ENCODE peak calls at places on chromosome 9, in ten cellular contexts. C is mucosa of gallbladder; X is AML-193; M is CD4-positive, alpha-beta memory T cell; G is NCI-H1092; Y is MV-4-11; V is LoVo; U is right atrium auricular region; E is T-helper 9 cell; D is ELF-1. A is an unnamed sample.

GRCh38 chr9:113853333-113853732 is 22.8 kb upstream of the ZNF618 start:
- DNase-seq in C (no peak), X (peak), M (no peak), G (no peak), Y (peak), V (no peak), U (no peak), E (no peak), D (no peak), A (peak)

GRCh38 chr9:95505676-95506437 is 10.9 kb downstream of the PTCH1 start:
- DNase-seq in C (no peak), X (peak), M (peak), G (peak), Y (no peak), V (peak), U (no peak), E (peak), D (peak), A (peak)

GRCh38 chr9:93303806-93304573 is 120.1 kb downstream of the WNK2 start:
- DNase-seq in C (no peak), X (no peak), M (no peak), G (no peak), Y (no peak), V (no peak), U (no peak), E (no peak), D (no peak), A (no peak)

GRCh38 chr9:134230942-134231325 is 66.6 kb upstream of the RNU6ATAC start:
- DNase-seq in C (no peak), X (no peak), M (no peak), G (no peak), Y (no peak), V (no peak), U (no peak), E (no peak), D (no peak), A (no peak)

GRCh38 chr9:7318920-7319319 is 480.7 kb downstream of the DMAC1 start:
- DNase-seq in C (no peak), X (no peak), M (no peak), G (no peak), Y (peak), V (no peak), U (no peak), E (no peak), D (no peak), A (no peak)

GRCh38 chr9:8365466-8366160 is 566.0 kb upstream of the DMAC1 start:
- DNase-seq in C (no peak), X (no peak), M (no peak), G (no peak), Y (no peak), V (no peak), U (no peak), E (no peak), D (no peak), A (no peak)

GRCh38 chr9:137666950-137667670 is 48.3 kb downstream of the EHMT1 start:
- DNase-seq in C (peak), X (no peak), M (no peak), G (peak), Y (no peak), V (no peak), U (no peak), E (no peak), D (peak), A (no peak)

GRCh38 chr9:133129001-133129799 is 8.2 kb upstream of the RALGDS start:
- DNase-seq in C (no peak), X (no peak), M (no peak), G (peak), Y (no peak), V (no peak), U (no peak), E (no peak), D (no peak), A (no peak)

GRCh38 chr9:95494416-95495371 is 22.1 kb downstream of the PTCH1 start:
- DNase-seq in C (peak), X (peak), M (peak), G (peak), Y (peak), V (no peak), U (no peak), E (peak), D (peak), A (peak)

GRCh38 chr9:135419106-135419505 is 60.5 kb upstream of the PPP1R26 start:
- DNase-seq in C (no peak), X (no peak), M (no peak), G (no peak), Y (no peak), V (no peak), U (no peak), E (no peak), D (no peak), A (no peak)

GRCh38 chr9:112822618-112823017 is 68.1 kb downstream of the SLC46A2 start:
- DNase-seq in C (no peak), X (no peak), M (no peak), G (no peak), Y (no peak), V (no peak), U (no peak), E (no peak), D (no peak), A (no peak)

GRCh38 chr9:84331119-84331791 is 9.3 kb downstream of the SLC28A3 start:
- DNase-seq in C (no peak), X (no peak), M (no peak), G (no peak), Y (peak), V (no peak), U (no peak), E (no peak), D (peak), A (peak)

GRCh38 chr9:68470634-68471033 is 70.0 kb downstream of the TMEM252 start:
- DNase-seq in C (no peak), X (no peak), M (no peak), G (no peak), Y (no peak), V (no peak), U (no peak), E (no peak), D (no peak), A (no peak)

GRCh38 chr9:34546834-34547827 is 24.3 kb upstream of the ENHO start:
- DNase-seq in C (peak), X (peak), M (peak), G (peak), Y (peak), V (peak), U (no peak), E (peak), D (peak), A (peak)

GRCh38 chr9:136261686-136262430 is 16.2 kb upstream of the QSOX2 start:
- DNase-seq in C (no peak), X (no peak), M (no peak), G (no peak), Y (no peak), V (no peak), U (no peak), E (no peak), D (no peak), A (no peak)

GRCh38 chr9:127661342-127661741 is 45.4 kb upstream of the CFAP157 start:
- DNase-seq in C (no peak), X (no peak), M (no peak), G (peak), Y (no peak), V (no peak), U (no peak), E (no peak), D (no peak), A (peak)

GRCh38 chr9:86557063-86557766 is 203.0 kb upstream of the TUT7 start:
- DNase-seq in C (no peak), X (no peak), M (no peak), G (no peak), Y (peak), V (no peak), U (no peak), E (no peak), D (peak), A (peak)

GRCh38 chr9:9942764-9943424 is 669.9 kb downstream of the PTPRD start:
- DNase-seq in C (peak), X (peak), M (peak), G (peak), Y (peak), V (peak), U (peak), E (peak), D (peak), A (peak)

A was measured in fibroblast of villous mesenchyme.